ENCODE peak calls at places on chromosomes 2 and 18, in four cellular contexts. F is DND-41; L is fibroblast of lung; H is CD4-positive, alpha-beta memory T cell. V is an unnamed sample.
A peak's percentile ranks its signal among the peaks of the same experiment; 100 is the strongest.

GRCh38 chr18:70044626-70045025 is 97.0 kb upstream of the CD226 start:
- DNase-seq in H (no peak), F (no peak), L (peak; percentile 99), V (no peak)

GRCh38 chr2:207156451-207157161 is 9.1 kb downstream of the KLF7 start:
- DNase-seq in H (no peak), L (peak; percentile 57), F (no peak), V (peak; percentile 68)

GRCh38 chr18:70907673-70908072 is 618.8 kb downstream of the SOCS6 start:
- DNase-seq in H (no peak), L (no peak), F (no peak), V (no peak)

GRCh38 chr2:37262510-37262909 is 31.1 kb downstream of the NDUFAF7 start:
- DNase-seq in L (no peak), H (no peak), F (no peak), V (no peak)

GRCh38 chr2:222655406-222655747 is 515 bp downstream of the FARSB start:
- DNase-seq in H (no peak), F (no peak), L (peak; percentile 58), V (no peak)

GRCh38 chr2:39530423-39530866 is 93.4 kb upstream of the MAP4K3 start:
- DNase-seq in L (peak; percentile 62), F (no peak), H (no peak), V (no peak)

GRCh38 chr2:223054193-223054781 is 2.3 kb downstream of the KCNE4 start:
- DNase-seq in F (no peak), L (peak; percentile 95), H (no peak), V (no peak)

GRCh38 chr2:187842978-187843847 is 289.0 kb upstream of the TFPI start:
- DNase-seq in H (no peak), L (peak; percentile 70), F (no peak), V (no peak)

GRCh38 chr2:45681675-45682074 is 30.2 kb downstream of the PRKCE start:
- DNase-seq in H (no peak), L (peak; percentile 93), F (no peak), V (no peak)

GRCh38 chr18:36697905-36698304 is 130.9 kb downstream of the TPGS2 start:
- DNase-seq in L (peak; percentile 96), H (no peak), F (no peak), V (no peak)

GRCh38 chr2:116706381-116706780 is 1108.1 kb upstream of the DDX18 start:
- DNase-seq in L (peak; percentile 2), F (no peak), H (no peak), V (no peak)

GRCh38 chr2:205733082-205733481 is 50.8 kb downstream of the NRP2 start:
- DNase-seq in L (no peak), F (no peak), H (no peak), V (no peak)

GRCh38 chr2:223896751-223897320 is 48.3 kb downstream of the WDFY1 start:
- DNase-seq in F (no peak), H (no peak), L (peak; percentile 39), V (no peak)

GRCh38 chr2:186610785-186611184 is 20.9 kb downstream of the ITGAV start:
- DNase-seq in L (no peak), F (no peak), H (no peak), V (no peak)

GRCh38 chr2:138356178-138356577 is 145.4 kb upstream of the SPOPL start:
- DNase-seq in H (no peak), L (peak; percentile 58), F (no peak), V (no peak)

GRCh38 chr2:48755473-48755872 is at the start of gene LHCGR:
- DNase-seq in F (no peak), H (no peak), L (peak; percentile 18), V (no peak)

GRCh38 chr2:69111036-69111435 is 98.1 kb downstream of the ANTXR1 start:
- DNase-seq in F (no peak), H (no peak), L (no peak), V (no peak)

GRCh38 chr2:241613018-241613780 is 23.8 kb downstream of the THAP4 start:
- DNase-seq in L (peak; percentile 36), F (no peak), H (no peak), V (no peak)

GRCh38 chr2:9918275-9918674 is 33.2 kb upstream of the GRHL1 start:
- DNase-seq in F (no peak), L (peak; percentile 53), H (no peak), V (no peak)

GRCh38 chr2:181991171-181991885 is 5.7 kb downstream of the PPP1R1C start:
- DNase-seq in F (no peak), H (no peak), L (no peak), V (no peak)

GRCh38 chr2:207840101-207840500 is 70.4 kb upstream of the FZD5 start:
- DNase-seq in F (no peak), L (no peak), H (no peak), V (no peak)

GRCh38 chr2:203225423-203226039 is 13.3 kb upstream of the CYP20A1 start:
- DNase-seq in F (peak; percentile 46), H (peak; percentile 29), L (peak; percentile 10), V (peak; percentile 54)

GRCh38 chr2:48347712-48348111 is 182.2 kb upstream of the STON1 start:
- DNase-seq in H (no peak), F (no peak), L (peak; percentile 27), V (no peak)

GRCh38 chr2:148540022-148540421 is 104.5 kb upstream of the EPC2 start:
- DNase-seq in H (no peak), F (no peak), L (no peak), V (peak; percentile 75)

GRCh38 chr2:9558948-9559381 is 3.3 kb upstream of the ADAM17 start:
- DNase-seq in F (no peak), L (peak; percentile 98), H (no peak), V (no peak)

GRCh38 chr2:18588049-18588448 is 1.3 kb downstream of the NT5C1B start:
- DNase-seq in L (no peak), F (no peak), H (no peak), V (no peak)

GRCh38 chr2:47510745-47511144 is 107.8 kb downstream of the MSH2 start:
- DNase-seq in F (no peak), L (no peak), H (no peak), V (no peak)

GRCh38 chr2:98727758-98728718 is 2.9 kb downstream of the MGAT4A start:
- DNase-seq in H (peak; percentile 42), F (peak; percentile 33), L (no peak), V (peak; percentile 66)

GRCh38 chr2:25301453-25302352 is 40.0 kb downstream of the DNMT3A start:
- DNase-seq in L (peak; percentile 91), H (no peak), F (peak; percentile 59), V (peak; percentile 84)

GRCh38 chr18:69557246-69557781 is 156.6 kb downstream of the DOK6 start:
- DNase-seq in H (no peak), L (no peak), F (no peak), V (no peak)

GRCh38 chr2:70411489-70412081 is 109.7 kb upstream of the FAM136A start:
- DNase-seq in L (no peak), H (no peak), F (no peak), V (no peak)

GRCh38 chr2:70417011-70417410 is 115.1 kb upstream of the FAM136A start:
- DNase-seq in H (no peak), F (no peak), L (no peak), V (no peak)

GRCh38 chr2:70412294-70413075 is 110.6 kb upstream of the FAM136A start:
- DNase-seq in H (no peak), F (no peak), L (peak; percentile 7), V (no peak)
- H3K4me3 ChIP-seq in H (no peak overlapping the region), F (no peak overlapping the region), L (no peak overlapping the region), V (no peak overlapping the region)

DNA sequence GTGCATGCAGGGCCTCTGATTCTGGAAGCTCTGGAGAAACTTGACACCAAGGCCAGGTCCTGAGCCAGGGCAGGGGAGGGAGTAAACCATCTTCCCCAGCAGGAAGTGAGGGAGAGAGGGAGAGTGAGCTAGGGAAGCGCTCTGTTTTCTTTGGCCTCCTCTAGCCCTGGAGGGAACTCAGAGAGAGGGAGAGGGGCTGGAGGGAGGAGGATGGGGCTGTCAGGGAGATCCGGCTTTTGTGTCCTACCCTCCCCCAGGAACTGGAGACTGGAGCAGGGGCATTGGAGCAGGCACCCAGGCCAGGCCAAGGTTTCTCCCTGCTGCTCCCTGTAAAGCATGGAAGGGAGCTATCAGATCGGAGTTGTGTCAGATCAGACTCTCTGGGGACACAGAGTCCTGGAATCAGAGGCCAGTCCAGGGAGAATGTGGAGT is 22.7 kb upstream of the PKDCC start:
- DNase-seq in H (no peak), L (peak; percentile 84), F (no peak), V (no peak)
- H3K27ac ChIP-seq in H (no peak overlapping the region), L (no peak overlapping the region), F (no peak overlapping the region), V (no peak overlapping the region)

GRCh38 chr18:41845563-41845962 is 109.5 kb upstream of the PIK3C3 start:
- DNase-seq in H (no peak), L (no peak), F (no peak), V (no peak)

GRCh38 chr18:41842886-41843285 is 112.1 kb upstream of the PIK3C3 start:
- DNase-seq in H (no peak), F (no peak), L (peak; percentile 5), V (no peak)
- H3K4me1 ChIP-seq in H (no peaks in the 10 kb centered on the region), F (no peaks in the 10 kb centered on the region), L (no peaks in the 10 kb centered on the region), V (no peaks in the 10 kb centered on the region)

GRCh38 chr2:112768432-112768831 is 4.0 kb upstream of the CKAP2L start:
- DNase-seq in L (no peak), H (no peak), F (no peak), V (no peak)
- H3K4me3 ChIP-seq in L (no peak overlapping the region), H (no peak overlapping the region), F (no peak overlapping the region), V (peak overlapping the region; percentile 80)

GRCh38 chr2:130766037-130766436 is 10.7 kb downstream of the AMER3 start:
- DNase-seq in H (no peak), L (no peak), F (no peak), V (no peak)
- H3K27ac ChIP-seq in H (no peak overlapping the region), L (no peak overlapping the region), F (no peak overlapping the region), V (no peak overlapping the region)

GRCh38 chr2:27070653-27071276 is 689 bp downstream of the OST4 start:
- DNase-seq in F (no peak), H (no peak), L (no peak), V (no peak)
- H3K4me1 ChIP-seq in F (peaks cover 50% of the 10 kb centered on the region), H (peaks cover 59% of the 10 kb centered on the region), L (peaks cover 21% of the 10 kb centered on the region), V (peaks cover 44% of the 10 kb centered on the region)

DNA sequence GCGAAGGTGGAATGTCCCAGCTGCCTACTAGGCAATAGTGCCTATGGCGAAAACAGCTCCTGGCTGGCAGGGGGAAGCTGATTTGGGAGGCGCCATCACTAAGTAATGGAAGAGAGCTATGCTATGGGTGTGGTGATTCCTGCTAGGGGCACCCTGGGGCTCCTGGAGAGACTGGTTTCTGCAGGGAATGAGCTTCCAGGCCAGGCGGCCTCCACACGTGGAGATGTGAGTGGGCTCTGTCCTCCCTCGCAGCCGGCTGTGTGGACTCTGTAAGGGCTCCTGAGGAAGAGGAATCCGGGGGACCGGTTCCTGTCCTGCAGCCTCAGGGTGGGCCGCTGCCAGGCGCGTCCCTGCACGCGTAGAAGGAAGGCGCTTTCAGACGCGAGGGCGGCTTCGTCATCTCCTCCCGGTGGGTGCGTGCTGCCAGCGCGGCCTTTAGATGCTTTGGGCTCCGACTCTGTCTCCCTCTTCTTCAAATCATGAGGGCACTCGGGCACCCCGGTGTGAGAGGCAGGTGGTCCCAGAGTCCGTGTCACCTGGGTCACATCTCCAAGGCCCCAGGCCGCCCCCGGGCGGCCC is 55.5 kb upstream of the ANKRD62 start:
- DNase-seq in L (peak; percentile 41), H (no peak), F (no peak), V (no peak)
- H3K4me3 ChIP-seq in L (no peak overlapping the region), H (no peak overlapping the region), F (no peak overlapping the region), V (no peak overlapping the region)